ENCODE peak calls at places on chromosome 6, in six cellular contexts. X is fibroblast of mammary gland, E is prostate gland, M is PC-9, T is cardiac muscle cell, J is fibroblast of the aortic adventitia. V is an unnamed sample.

GRCh38 chr6:46215213-46215612 is 44.4 kb upstream of the ENPP5 start:
- DNase-seq in X (no peak), E (no peak), M (no peak), T (no peak), J (no peak), V (no peak)

GRCh38 chr6:161608771-161609170 is 334.9 kb upstream of the AGPAT4 start:
- DNase-seq in X (no peak), E (no peak), M (no peak), T (no peak), J (no peak), V (no peak)

GRCh38 chr6:107561325-107561724 is 71.4 kb downstream of the SOBP start:
- DNase-seq in X (no peak), E (no peak), M (no peak), T (peak), J (peak), V (no peak)

GRCh38 chr6:105495515-105495914 is 92.6 kb upstream of the PREP start:
- DNase-seq in X (no peak), E (no peak), M (no peak), T (no peak), J (no peak), V (no peak)

GRCh38 chr6:161273356-161273751 is 507 bp downstream of the AGPAT4 start:
- DNase-seq in X (peak), E (no peak), M (no peak), T (peak), J (peak), V (no peak)

GRCh38 chr6:164442572-164442971 is 866.8 kb downstream of the C6orf118 start:
- DNase-seq in X (no peak), E (no peak), M (no peak), T (no peak), J (no peak), V (no peak)

GRCh38 chr6:107144014-107144413 is 28.7 kb upstream of the BEND3 start:
- DNase-seq in X (no peak), E (no peak), M (no peak), T (peak), J (no peak), V (no peak)

GRCh38 chr6:110710115-110710514 is 105.2 kb downstream of the CDK19 start:
- DNase-seq in X (peak), E (no peak), M (no peak), T (no peak), J (no peak), V (no peak)

GRCh38 chr6:90219168-90219985 is 77.3 kb downstream of the BACH2 start:
- DNase-seq in X (peak), E (peak), M (no peak), T (peak), J (peak), V (peak)

GRCh38 chr6:10587694-10588392 is 66.7 kb downstream of the GCNT2 start:
- DNase-seq in X (no peak), E (no peak), M (no peak), T (no peak), J (no peak), V (no peak)

GRCh38 chr6:151862461-151862860 is 55.0 kb downstream of the ESR1 start:
- DNase-seq in X (no peak), E (no peak), M (no peak), T (no peak), J (no peak), V (no peak)

GRCh38 chr6:4775591-4776492 is at the start of gene CDYL:
- DNase-seq in X (peak), E (peak), M (no peak), T (peak), J (peak), V (peak)

GRCh38 chr6:20265842-20266241 is 53.6 kb upstream of the MBOAT1 start:
- DNase-seq in X (no peak), E (no peak), M (no peak), T (no peak), J (no peak), V (no peak)

GRCh38 chr6:133991096-133991593 is 38.1 kb downstream of the TBPL1 start:
- DNase-seq in X (peak), E (no peak), M (peak), T (peak), J (peak), V (peak)

GRCh38 chr6:108831104-108831503 is 17.1 kb upstream of the ARMC2 start:
- DNase-seq in X (no peak), E (no peak), M (no peak), T (peak), J (peak), V (no peak)

GRCh38 chr6:88605271-88605670 is 358.1 kb downstream of the RNGTT start:
- DNase-seq in X (no peak), E (no peak), M (no peak), T (no peak), J (no peak), V (no peak)

GRCh38 chr6:88596801-88597200 is 366.6 kb downstream of the RNGTT start:
- DNase-seq in X (no peak), E (no peak), M (no peak), T (no peak), J (no peak), V (no peak)

DNA sequence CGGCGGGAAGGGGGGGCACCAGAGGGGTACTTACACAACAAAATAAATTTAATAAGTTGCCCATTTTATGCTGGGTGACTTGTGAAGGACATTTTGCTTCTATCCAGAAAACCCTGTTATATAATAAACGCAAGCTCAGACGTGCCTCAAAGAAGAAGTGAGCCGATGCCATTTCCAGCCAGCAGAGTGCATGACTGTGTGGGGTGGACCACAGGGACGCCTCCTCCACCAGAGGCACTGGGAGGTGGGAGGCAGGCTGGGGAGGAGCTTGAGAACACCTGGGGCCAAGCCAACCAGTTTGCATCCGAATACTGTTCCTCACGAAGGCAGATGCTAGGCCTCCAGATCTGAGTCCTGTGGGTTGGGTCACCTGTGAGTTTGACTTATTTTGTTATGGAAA is 363.9 kb downstream of the RNGTT start:
- DNase-seq in X (no peak), E (no peak), M (no peak), T (no peak), J (no peak), V (no peak)
- TF ChIP-seq CTCF in X (no peak), E (no peak), M (no peak), T (no peak), J (no peak), V (no peak)

GRCh38 chr6:43058511-43058910 is 723 bp downstream of the MRPL2 start:
- DNase-seq in X (no peak), E (no peak), M (no peak), T (no peak), J (no peak), V (no peak)

GRCh38 chr6:43061861-43062260 is 2.4 kb downstream of the KLC4 start:
- DNase-seq in X (no peak), E (no peak), M (no peak), T (no peak), J (no peak), V (no peak)

GRCh38 chr6:43060755-43061633 is 1.6 kb downstream of the KLC4 start:
- DNase-seq in X (no peak), E (no peak), M (no peak), T (no peak), J (no peak), V (no peak)

GRCh38 chr6:43060034-43060754 is 763 bp downstream of the KLC4 start:
- DNase-seq in X (no peak), E (peak), M (peak), T (peak), J (peak), V (peak)

DNA sequence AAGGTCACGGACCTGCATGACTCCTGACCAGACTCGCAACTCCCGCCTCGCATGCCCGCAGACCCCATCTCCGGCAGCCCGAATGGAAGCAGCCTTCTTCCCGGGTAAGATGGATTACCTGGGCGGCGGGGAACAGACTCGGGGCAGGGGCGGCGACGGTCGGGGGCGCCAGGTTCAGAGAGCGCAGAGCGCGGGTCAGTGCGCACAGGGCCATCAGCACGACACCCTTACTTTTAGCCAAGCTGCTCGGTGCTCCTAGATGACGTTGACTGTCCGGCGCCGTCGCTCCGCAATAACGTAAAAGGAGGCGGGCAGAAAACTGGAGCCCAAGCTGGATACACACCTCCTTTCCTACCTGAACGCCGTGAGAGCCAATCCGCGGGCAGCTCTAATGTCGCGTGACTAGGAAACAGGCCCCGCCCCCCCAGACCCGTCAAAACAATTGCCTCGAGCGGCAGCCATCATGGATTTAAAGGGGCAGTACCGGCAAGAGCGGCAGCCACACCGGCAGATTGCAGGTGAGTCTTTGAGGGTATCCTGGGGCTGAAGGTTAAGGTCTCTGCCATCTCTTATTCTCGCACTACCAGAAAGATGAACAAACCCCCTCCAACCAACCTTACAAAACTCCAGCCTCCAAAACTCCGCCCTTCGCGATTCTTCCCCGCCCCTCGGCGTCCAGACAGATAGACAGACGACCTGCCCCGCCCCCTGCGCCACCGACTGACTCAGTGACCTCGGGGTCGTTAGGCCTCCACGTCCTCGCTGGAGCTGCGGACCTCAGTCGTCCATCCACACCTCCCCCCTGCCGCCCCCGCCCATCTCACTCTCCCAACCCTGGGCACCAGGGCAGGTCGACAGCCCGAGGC is at the start of the genes KLC4 and MRPL2:
- DNase-seq in X (peak), E (peak), M (peak), T (peak), J (peak), V (peak)
- H3K4me3 ChIP-seq in X (peak), E (peak), M (peak), T (peak), J (peak), V (peak)

GRCh38 chr6:140174509-140174908 is 800.1 kb upstream of the CITED2 start:
- DNase-seq in X (peak), E (no peak), M (peak), T (peak), J (peak), V (no peak)
- TF ChIP-seq CTCF in X (no peak), E (no peak), M (no peak), T (no peak), J (no peak), V (no peak)

GRCh38 chr6:13421425-13422057 is 65.9 kb downstream of the GFOD1 start:
- DNase-seq in X (no peak), E (no peak), M (no peak), T (peak), J (no peak), V (no peak)

GRCh38 chr6:13420269-13420668 is 67.1 kb downstream of the GFOD1 start:
- DNase-seq in X (peak), E (no peak), M (no peak), T (peak), J (no peak), V (no peak)

GRCh38 chr6:13423292-13423691 is 64.1 kb downstream of the GFOD1 start:
- DNase-seq in X (no peak), E (no peak), M (no peak), T (no peak), J (no peak), V (no peak)

GRCh38 chr6:13425270-13425905 is 62.0 kb downstream of the GFOD1 start:
- DNase-seq in X (no peak), E (no peak), M (no peak), T (no peak), J (no peak), V (no peak)

GRCh38 chr6:13422601-13423247 is 64.7 kb downstream of the GFOD1 start:
- DNase-seq in X (no peak), E (peak), M (no peak), T (peak), J (no peak), V (no peak)
- H3K4me3 ChIP-seq in X (no peak), E (no peak), M (no peak), T (no peak), J (no peak), V (no peak)

GRCh38 chr6:160041608-160042007 is 72.7 kb downstream of the IGF2R start:
- DNase-seq in X (peak), E (peak), M (no peak), T (peak), J (peak), V (peak)
- TF ChIP-seq CTCF in X (peak), E (peak), M (no peak), T (peak), J (peak), V (peak)